ENCODE peak calls at places on chromosomes 2 and 18, in four cellular contexts. R is fibroblast of villous mesenchyme, N is colonic mucosa, F is astrocyte of the cerebellum. B is an unnamed sample.

GRCh38 chr18:69659142-69659651 is 258.5 kb downstream of the DOK6 start:
- DNase-seq in F (no peak), N (no peak), R (no peak), B (no peak)

GRCh38 chr2:1601471-1602358 is 142.6 kb downstream of the PXDN start:
- DNase-seq in R (peak), F (no peak), N (no peak), B (no peak)

GRCh38 chr2:20093263-20094141 is 42.1 kb upstream of the LAPTM4A start:
- DNase-seq in F (peak), N (peak), R (peak), B (no peak)

GRCh38 chr18:21004721-21005120 is 106.9 kb downstream of the ROCK1 start:
- DNase-seq in F (peak), R (peak), N (no peak), B (no peak)

GRCh38 chr2:173049732-173050314 is 25.8 kb upstream of the MAP3K20 start:
- DNase-seq in N (no peak), R (peak), F (no peak), B (no peak)

GRCh38 chr2:205772983-205773382 is 90.7 kb downstream of the NRP2 start:
- DNase-seq in N (no peak), F (no peak), R (no peak), B (no peak)

GRCh38 chr2:159613515-159614336 is 2.6 kb downstream of the BAZ2B start:
- DNase-seq in N (no peak), F (no peak), R (peak), B (no peak)

GRCh38 chr2:128008089-128008672 is 19.7 kb downstream of the SAP130 start:
- DNase-seq in R (no peak), N (no peak), F (no peak), B (no peak)

GRCh38 chr2:207504513-207505171 is 25.1 kb upstream of the CREB1 start:
- DNase-seq in R (peak), N (no peak), F (peak), B (no peak)
- TF ChIP-seq CTCF in R (peak), N (no peak), F (peak), B (no peak)

DNA sequence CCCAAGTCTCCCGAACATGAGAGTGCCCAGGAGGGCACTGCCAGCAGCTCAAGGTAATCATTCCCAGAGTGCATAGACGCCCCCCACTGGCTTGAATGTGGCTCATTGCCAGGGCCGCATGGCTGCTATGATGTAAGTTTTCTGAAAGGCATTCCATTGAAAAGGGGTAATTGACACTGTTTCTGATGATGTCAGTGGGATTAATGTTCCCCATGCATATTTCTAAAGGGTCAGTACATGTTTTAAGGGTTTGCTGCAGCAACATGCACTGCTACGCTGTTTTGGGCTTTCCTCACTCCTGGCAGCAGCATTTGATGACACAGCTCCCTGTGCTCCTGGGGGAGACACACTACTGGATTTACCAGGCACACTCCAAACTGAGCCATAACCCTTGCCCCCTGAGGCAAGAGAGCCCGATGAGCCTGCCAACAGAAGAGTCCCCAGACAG is 36.7 kb downstream of the KIAA2012 start:
- DNase-seq in N (peak), R (peak), F (peak), B (no peak)
- TF ChIP-seq CTCF in N (no peak), R (no peak), F (no peak), B (no peak)

DNA sequence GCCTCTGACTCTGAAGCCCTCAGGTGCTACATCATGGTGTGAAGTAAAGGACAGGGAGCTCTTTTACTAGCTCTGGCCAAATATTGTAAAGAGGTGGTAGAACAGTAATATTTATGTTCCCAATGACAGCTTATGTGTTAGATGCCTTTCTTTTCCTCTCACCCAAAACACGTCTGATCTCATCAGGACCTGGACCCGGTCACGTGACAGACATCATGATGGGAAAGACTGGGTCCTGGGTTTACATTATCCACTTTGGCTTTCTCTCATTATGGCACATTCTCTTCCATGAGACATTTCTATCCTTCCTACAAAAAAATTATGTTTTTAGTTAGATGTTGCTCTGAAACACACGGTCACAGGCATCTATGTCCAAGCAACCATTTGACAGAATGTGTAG is 548.7 kb upstream of the CDH7 start:
- DNase-seq in R (no peak), F (no peak), N (no peak), B (no peak)
- TF ChIP-seq CTCF in R (no peak), F (no peak), N (no peak), B (no peak)

GRCh38 chr18:11955299-11956029 is 25.8 kb upstream of the IMPA2 start:
- DNase-seq in F (peak), N (no peak), R (peak), B (no peak)
- TF ChIP-seq CTCF in F (no peak), N (no peak), R (no peak), B (no peak)

DNA sequence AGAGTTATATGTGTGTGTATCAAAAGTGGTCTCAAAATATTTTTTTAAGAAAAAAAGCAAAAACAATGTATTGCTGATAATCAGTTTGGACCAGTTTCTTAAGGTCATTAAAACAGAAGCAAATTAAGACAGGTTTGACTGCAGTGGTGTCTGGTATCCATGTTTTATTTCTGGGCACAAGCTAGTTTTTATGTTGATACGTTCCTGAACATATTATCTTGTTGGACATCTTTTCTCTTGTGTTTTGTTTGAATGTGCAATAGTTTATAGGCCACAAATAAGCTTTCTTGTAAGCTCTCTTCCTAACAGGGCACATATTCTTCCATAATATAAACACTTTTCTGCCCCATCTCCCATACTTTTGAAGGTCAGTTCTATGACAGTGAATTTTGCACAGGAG is 74.6 kb upstream of the FAM117B start:
- DNase-seq in R (no peak), N (no peak), F (no peak), B (no peak)
- TF ChIP-seq CTCF in R (no peak), N (no peak), F (no peak), B (no peak)

DNA sequence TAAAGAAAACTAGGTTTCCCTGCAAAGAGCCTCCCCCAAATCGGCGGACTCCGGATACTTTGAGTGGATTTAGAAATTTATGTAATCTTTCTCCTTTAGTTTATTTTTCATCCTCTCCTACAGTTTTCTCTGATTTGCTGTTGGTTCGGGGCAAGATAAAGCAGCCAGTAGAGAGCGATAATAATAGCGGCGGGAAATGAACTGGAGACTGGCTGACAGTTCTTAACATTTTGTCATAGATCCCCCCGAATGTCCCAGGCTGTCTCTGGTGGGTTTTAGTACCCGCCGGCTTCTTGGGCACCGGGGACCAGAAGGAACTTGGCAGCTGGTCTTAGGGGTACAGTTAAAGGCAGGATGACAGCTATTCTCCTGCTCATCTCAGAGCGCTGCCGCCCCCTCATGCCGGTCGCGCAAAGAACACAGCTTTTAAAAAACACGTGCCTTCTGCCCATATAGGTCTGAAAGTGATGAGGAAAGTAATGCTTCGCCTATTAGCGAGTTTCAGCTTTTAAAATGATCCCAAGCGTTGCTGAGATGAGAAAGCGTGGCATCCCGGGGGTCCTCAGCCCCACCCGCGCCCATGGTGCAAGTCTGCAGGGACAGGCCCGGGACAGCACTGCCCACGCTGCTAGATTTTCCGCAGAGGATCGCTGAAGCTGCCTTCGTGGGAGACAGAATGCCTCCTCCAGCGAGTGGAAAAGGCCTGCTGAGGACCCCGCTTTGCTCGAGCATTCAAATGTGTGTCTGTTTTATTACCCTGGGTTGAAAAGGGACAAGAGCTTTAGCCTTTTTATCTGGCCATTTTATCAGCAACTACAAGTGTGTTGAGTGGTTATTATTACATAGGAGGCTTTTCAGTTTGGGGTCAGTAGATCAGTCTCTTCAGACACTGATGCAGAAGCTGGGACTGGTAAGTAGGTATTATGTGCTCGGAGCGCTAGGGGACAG is 3.8 kb downstream of the ONECUT2 start:
- DNase-seq in R (no peak), F (no peak), N (no peak), B (peak)
- TF ChIP-seq CTCF in R (no peak), F (no peak), N (no peak), B (no peak)

GRCh38 chr2:214135966-214136365 is 274.9 kb upstream of the VWC2L start:
- DNase-seq in R (no peak), N (no peak), F (no peak), B (no peak)

GRCh38 chr2:214127178-214127970 is 283.5 kb upstream of the VWC2L start:
- DNase-seq in N (no peak), R (peak), F (peak), B (no peak)

GRCh38 chr2:214128040-214128439 is 282.8 kb upstream of the VWC2L start:
- DNase-seq in N (no peak), R (no peak), F (no peak), B (no peak)

GRCh38 chr2:214126135-214126534 is 284.7 kb upstream of the VWC2L start:
- DNase-seq in R (peak), F (no peak), N (no peak), B (no peak)

DNA sequence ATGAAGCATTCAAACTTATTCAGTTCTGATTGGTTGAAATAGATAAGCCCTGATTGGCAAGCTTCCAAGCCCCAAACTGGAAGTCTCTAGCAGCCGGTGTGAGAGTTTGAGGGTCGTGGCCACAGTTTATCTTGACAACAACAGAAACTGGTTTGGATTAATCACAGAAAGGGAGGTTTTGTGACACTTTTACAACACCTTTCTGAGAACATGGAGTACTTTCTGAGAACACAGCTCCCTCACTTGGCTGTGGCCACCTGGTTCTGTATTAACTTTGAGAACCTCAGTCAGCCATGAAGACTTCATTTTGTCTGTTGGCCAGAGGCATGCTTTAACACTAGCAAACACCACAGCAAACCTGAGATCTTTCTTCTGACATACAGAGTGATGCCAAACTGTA is 280.7 kb upstream of the VWC2L start:
- DNase-seq in R (no peak), F (no peak), N (no peak), B (no peak)
- TF ChIP-seq CTCF in R (no peak), F (no peak), N (no peak), B (no peak)

GRCh38 chr2:229601936-229602335 is 112.4 kb downstream of the DNER start:
- DNase-seq in R (no peak), N (no peak), F (no peak), B (no peak)

GRCh38 chr2:229598227-229598626 is 116.1 kb downstream of the DNER start:
- DNase-seq in N (no peak), R (no peak), F (no peak), B (no peak)

GRCh38 chr2:229601396-229601795 is 113.0 kb downstream of the DNER start:
- DNase-seq in R (no peak), F (no peak), N (no peak), B (no peak)

GRCh38 chr2:229591611-229592010 is 122.7 kb downstream of the DNER start:
- DNase-seq in F (no peak), R (no peak), N (no peak), B (no peak)

GRCh38 chr2:229596796-229597195 is 117.6 kb downstream of the DNER start:
- DNase-seq in R (no peak), N (no peak), F (no peak), B (no peak)
- TF ChIP-seq CTCF in R (no peak), N (no peak), F (no peak), B (no peak)

GRCh38 chr2:8540552-8541055 is 141.3 kb upstream of the ID2 start:
- DNase-seq in R (no peak), F (no peak), N (no peak), B (no peak)

GRCh38 chr2:8541223-8541622 is 140.6 kb upstream of the ID2 start:
- DNase-seq in N (no peak), F (no peak), R (no peak), B (no peak)

GRCh38 chr2:8538531-8538930 is 143.3 kb upstream of the ID2 start:
- DNase-seq in N (no peak), R (no peak), F (no peak), B (no peak)

GRCh38 chr2:8538951-8539621 is 142.8 kb upstream of the ID2 start:
- DNase-seq in F (no peak), R (no peak), N (peak), B (no peak)

DNA sequence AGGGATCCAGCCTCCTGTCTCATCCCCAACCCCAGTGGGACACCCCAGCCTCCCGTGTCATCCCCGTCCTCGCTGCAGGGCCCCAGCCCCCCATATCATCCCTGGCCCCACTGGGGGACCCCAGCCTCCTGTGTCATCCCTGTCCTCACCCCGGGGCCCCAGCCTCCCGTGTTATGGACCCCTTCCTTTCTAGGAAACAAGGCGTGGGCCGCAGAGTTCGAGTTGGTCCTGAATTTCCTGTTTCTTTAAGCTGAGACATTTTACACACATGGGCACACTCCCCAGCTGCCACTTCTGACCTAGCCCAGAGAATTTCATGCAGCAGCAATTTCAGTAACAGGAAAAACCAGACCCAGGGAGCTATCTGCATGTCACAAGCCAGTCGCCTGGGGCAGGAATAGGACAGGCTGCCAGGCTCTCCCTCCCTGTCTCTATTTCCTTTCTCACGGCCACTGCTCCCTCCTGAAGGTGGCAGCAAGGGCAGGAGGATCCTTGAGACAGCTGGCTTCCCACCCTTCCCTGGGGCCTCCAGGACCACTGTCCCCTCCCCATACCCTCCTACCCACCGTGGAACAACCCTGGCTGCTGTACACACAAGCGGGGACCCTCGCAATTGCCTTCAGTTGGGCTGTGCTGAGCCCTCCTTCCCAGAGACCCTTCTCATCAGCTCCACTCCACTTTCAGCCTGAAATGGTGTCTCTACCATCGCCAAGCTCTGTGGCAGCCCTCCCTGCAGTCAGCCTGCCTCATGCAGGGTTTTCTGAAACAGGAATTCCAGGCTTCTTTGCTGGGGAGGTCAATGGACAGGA is 141.9 kb upstream of the ID2 start:
- DNase-seq in F (no peak), R (no peak), N (peak), B (no peak)
- TF ChIP-seq CTCF in F (peak), R (no peak), N (peak), B (no peak)

B was measured in GM13977.